ENCODE peak calls at places on chromosomes 16 and 17, in seven cellular contexts. I is right lobe of liver; Q is left ventricle myocardium inferior; K is fibroblast of lung; G is vagina; J is naive thymus-derived CD4-positive, alpha-beta T cell; M is brain microvascular endothelial cell. B is an unnamed sample.

GRCh38 chr17:75685508-75685907 is 18.4 kb downstream of the SAP30BP start:
- DNase-seq in G (no peak), J (no peak), I (no peak), K (peak), M (no peak), Q (no peak), B (no peak)

GRCh38 chr16:49345829-49346228 is 27.8 kb upstream of the C16orf78 start:
- DNase-seq in Q (no peak), M (no peak), I (no peak), K (no peak), G (no peak), J (no peak), B (peak)

GRCh38 chr16:1884155-1884760 is 12.3 kb upstream of the MEIOB start:
- DNase-seq in Q (no peak), G (no peak), J (no peak), K (no peak), M (peak), I (no peak), B (peak)

GRCh38 chr17:47257651-47258339 is 4.2 kb downstream of the ITGB3 start:
- DNase-seq in M (peak), J (no peak), G (no peak), K (peak), I (no peak), Q (no peak), B (peak)

GRCh38 chr17:62869885-62870580 is 61.9 kb upstream of the MARCHF10 start:
- DNase-seq in G (peak), I (peak), Q (no peak), J (no peak), K (peak), M (peak), B (no peak)

GRCh38 chr16:5944971-5945370 is 847.4 kb upstream of the EEF2KMT start:
- DNase-seq in M (no peak), I (no peak), K (peak), J (no peak), Q (no peak), G (no peak), B (no peak)

GRCh38 chr17:77391668-77392375 is 251.1 kb downstream of the SEC14L1 start:
- DNase-seq in J (no peak), G (no peak), K (peak), Q (peak), M (peak), I (no peak), B (no peak)

GRCh38 chr17:79065105-79065670 is 9.4 kb upstream of the ENGASE start:
- DNase-seq in Q (no peak), M (peak), G (no peak), I (no peak), K (peak), J (peak), B (peak)

GRCh38 chr16:58243528-58244004 is 45.7 kb upstream of the CSNK2A2 start:
- DNase-seq in Q (no peak), J (no peak), M (no peak), K (no peak), G (no peak), I (peak), B (no peak)

GRCh38 chr16:1751946-1752345 is 19.4 kb downstream of the NME3 start:
- DNase-seq in Q (no peak), I (no peak), K (no peak), J (no peak), M (no peak), G (no peak), B (no peak)

GRCh38 chr17:59754547-59754946 is 47.1 kb downstream of the VMP1 start:
- DNase-seq in M (peak), J (no peak), K (peak), I (no peak), Q (no peak), G (no peak), B (no peak)

GRCh38 chr16:80619824-80620223 is 79.0 kb downstream of the DYNLRB2 start:
- DNase-seq in I (no peak), G (peak), M (no peak), K (no peak), Q (no peak), J (no peak), B (no peak)

GRCh38 chr17:68981288-68981687 is 26.1 kb upstream of the ABCA8 start:
- DNase-seq in Q (no peak), M (peak), J (no peak), I (peak), G (no peak), K (peak), B (no peak)

GRCh38 chr16:3027488-3027795 is 3.6 kb downstream of the THOC6 start:
- DNase-seq in J (no peak), I (no peak), Q (no peak), M (no peak), K (no peak), G (no peak), B (no peak)

GRCh38 chr17:42720996-42721583 is 23.8 kb downstream of the EZH1 start:
- DNase-seq in I (no peak), K (peak), Q (no peak), M (peak), J (peak), G (no peak), B (peak)

GRCh38 chr16:81921415-81921814 is 89.9 kb downstream of the SDR42E1 start:
- DNase-seq in M (no peak), I (peak), G (no peak), K (peak), Q (no peak), J (no peak), B (no peak)

GRCh38 chr17:27379863-27380533 is 76.2 kb upstream of the KSR1 start:
- DNase-seq in Q (peak), J (no peak), I (peak), G (no peak), K (peak), M (peak), B (no peak)

DNA sequence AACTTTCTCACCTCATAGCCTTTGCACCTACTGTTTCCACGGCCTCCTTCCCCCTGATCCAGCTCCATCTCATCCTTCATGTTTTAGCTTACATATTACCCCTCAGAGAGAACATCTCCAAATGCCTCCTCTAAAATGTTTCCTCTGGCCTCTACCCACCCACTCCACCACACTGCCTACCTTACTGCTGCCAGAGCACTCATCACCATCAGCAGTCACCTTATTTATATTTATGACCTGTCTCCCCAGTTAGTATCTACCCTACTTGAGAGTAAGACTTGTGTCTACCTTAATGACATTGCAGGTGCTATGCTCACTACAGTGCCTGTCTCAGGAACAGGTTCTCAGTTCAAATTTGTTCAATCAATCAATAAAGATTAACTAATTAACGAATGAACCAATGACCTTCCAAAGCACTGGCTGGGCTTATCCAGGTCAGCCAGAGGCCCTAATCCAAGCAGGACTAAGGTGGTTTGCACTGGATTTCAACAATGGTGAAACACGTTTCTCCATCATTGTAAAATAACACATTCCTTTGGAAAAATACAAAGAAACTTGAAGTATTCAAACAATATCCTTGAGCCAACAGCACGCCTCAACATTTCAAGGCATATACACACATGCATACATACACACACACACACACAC is 41.1 kb downstream of the AMFR start:
- DNase-seq in M (no peak), G (no peak), Q (no peak), J (no peak), K (no peak), I (no peak), B (no peak)
- H3K4me3 ChIP-seq in M (no peak), G (no peak), Q (no peak), J (no peak), K (no peak), I (no peak), B (no peak)

GRCh38 chr17:81367171-81367570 is 28.1 kb upstream of the BAHCC1 start:
- DNase-seq in M (no peak), Q (no peak), K (no peak), J (no peak), I (no peak), G (no peak), B (no peak)

GRCh38 chr17:81364278-81365147 is 30.7 kb upstream of the BAHCC1 start:
- DNase-seq in Q (no peak), M (no peak), J (no peak), G (no peak), I (no peak), K (no peak), B (no peak)

GRCh38 chr17:81365148-81365600 is 30.1 kb upstream of the BAHCC1 start:
- DNase-seq in M (peak), J (no peak), I (peak), Q (no peak), G (no peak), K (peak), B (no peak)

GRCh38 chr17:81366648-81367047 is 28.6 kb upstream of the BAHCC1 start:
- DNase-seq in K (no peak), J (no peak), Q (no peak), I (no peak), M (no peak), G (no peak), B (no peak)

GRCh38 chr17:81365601-81366585 is 29.4 kb upstream of the BAHCC1 start:
- DNase-seq in K (peak), J (no peak), Q (no peak), M (no peak), G (no peak), I (no peak), B (peak)
- H3K4me3 ChIP-seq in K (no peak), J (peak), Q (peak), M (no peak), G (peak), I (no peak), B (no peak)

GRCh38 chr17:57045868-57046671 is 39.0 kb upstream of the AKAP1 start:
- DNase-seq in J (peak), M (no peak), K (no peak), G (no peak), Q (no peak), I (peak), B (no peak)
- H3K4me3 ChIP-seq in J (no peak), M (peak), K (no peak), G (peak), Q (peak), I (peak), B (no peak)

GRCh38 chr16:55623640-55624039 is 32.1 kb upstream of the SLC6A2 start:
- DNase-seq in Q (no peak), J (no peak), I (no peak), K (no peak), M (no peak), G (no peak), B (no peak)
- H3K4me3 ChIP-seq in Q (no peak), J (no peak), I (no peak), K (no peak), M (no peak), G (no peak), B (no peak)

GRCh38 chr17:45170976-45171337 is 9.3 kb downstream of the HEXIM2 start:
- DNase-seq in I (peak), K (peak), J (no peak), M (peak), Q (peak), G (no peak), B (no peak)
- H3K4me3 ChIP-seq in I (no peak), K (peak), J (no peak), M (peak), Q (peak), G (peak), B (no peak)

GRCh38 chr17:1449412-1449967 is 6.5 kb downstream of the CRK start:
- DNase-seq in K (no peak), M (no peak), G (no peak), I (no peak), J (no peak), Q (no peak), B (no peak)

GRCh38 chr17:1452836-1453235 is 3.2 kb downstream of the CRK start:
- DNase-seq in Q (no peak), J (no peak), G (no peak), M (no peak), K (no peak), I (no peak), B (no peak)

GRCh38 chr17:1455291-1455747 is 713 bp downstream of the CRK start:
- DNase-seq in M (peak), I (peak), J (no peak), K (peak), Q (peak), G (no peak), B (no peak)

GRCh38 chr17:1455748-1456599 is at the start of gene CRK:
- DNase-seq in M (peak), G (no peak), J (peak), I (peak), Q (peak), K (peak), B (peak)

DNA sequence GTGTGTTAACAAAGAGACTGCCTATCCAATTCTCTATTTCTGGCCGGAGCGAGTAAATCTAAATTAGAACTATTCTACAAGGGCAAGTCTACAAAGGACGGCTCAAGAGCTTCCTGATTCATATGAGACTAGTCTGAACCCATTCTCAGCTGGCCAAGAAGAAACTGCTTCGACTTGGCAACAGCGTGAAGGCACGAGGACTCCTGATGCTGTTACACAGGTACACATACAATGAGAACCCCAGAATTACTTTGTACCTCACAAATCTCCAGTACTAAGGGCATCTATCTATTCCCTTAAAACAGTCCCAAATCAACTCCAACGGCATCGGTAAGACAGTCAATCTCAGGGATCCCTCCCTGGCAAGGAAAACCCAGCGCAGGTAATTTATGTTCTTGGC is 1.5 kb downstream of the CRK start:
- DNase-seq in G (no peak), K (no peak), I (no peak), M (no peak), J (no peak), Q (no peak), B (no peak)
- H3K4me3 ChIP-seq in G (peak), K (peak), I (peak), M (peak), J (peak), Q (peak), B (peak)

GRCh38 chr16:20673882-20674683 is 23.4 kb downstream of the ACSM1 start:
- DNase-seq in J (no peak), M (no peak), I (no peak), G (no peak), Q (no peak), K (no peak), B (no peak)
- H3K4me3 ChIP-seq in J (no peak), M (no peak), I (peak), G (peak), Q (peak), K (no peak), B (no peak)

DNA sequence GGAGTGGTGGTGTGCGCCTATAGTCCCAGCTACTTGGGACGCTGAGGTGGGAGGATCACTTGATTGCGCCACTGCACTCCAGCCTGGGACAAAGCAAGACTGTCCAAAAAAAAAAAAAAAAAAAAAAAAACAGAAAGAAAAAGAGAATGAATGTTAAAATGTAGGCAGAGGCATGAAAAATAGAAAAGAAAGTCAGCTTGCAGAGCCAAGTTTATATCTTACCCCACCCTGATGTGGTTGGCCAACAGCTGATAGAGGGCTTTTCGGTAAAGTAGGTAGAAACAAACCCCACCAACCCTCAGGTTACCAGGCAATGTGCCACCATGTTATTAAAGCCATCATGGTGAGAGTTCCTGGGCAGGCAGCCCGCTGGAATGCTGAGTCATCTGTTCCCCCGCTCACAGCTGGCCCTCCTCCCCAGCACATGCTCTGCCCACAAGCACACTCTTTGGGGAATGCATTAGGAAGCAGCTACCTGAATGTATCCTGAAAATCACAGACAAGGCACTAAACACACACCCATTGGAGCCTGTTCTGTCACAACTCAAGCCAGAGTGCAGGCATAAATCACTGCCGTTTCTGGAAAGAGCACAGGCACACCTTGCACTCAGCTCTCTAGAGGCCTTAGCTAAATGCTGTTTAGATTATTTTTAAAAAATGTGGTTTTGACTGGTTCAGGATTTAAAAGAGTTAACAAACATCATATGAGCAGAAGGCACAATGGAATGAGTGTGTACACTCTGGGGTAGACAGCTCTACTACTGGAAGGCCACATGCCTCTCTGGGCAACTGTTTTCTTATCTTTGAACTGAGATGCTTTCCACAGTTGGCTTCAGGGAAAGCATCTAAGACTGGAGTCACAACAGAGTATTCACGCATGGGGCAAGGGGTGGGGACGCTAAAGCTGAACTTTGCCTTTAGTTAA is 128.5 kb downstream of the PARN start:
- DNase-seq in G (no peak), M (peak), Q (peak), K (peak), I (peak), J (no peak), B (no peak)
- H3K4me3 ChIP-seq in G (no peak), M (no peak), Q (no peak), K (no peak), I (no peak), J (no peak), B (no peak)

GRCh38 chr17:41711669-41712400 is at the start of gene GAST:
- DNase-seq in Q (no peak), J (no peak), K (no peak), M (no peak), G (no peak), I (no peak), B (no peak)
- H3K4me3 ChIP-seq in Q (no peak), J (no peak), K (no peak), M (no peak), G (no peak), I (no peak), B (no peak)

B was measured in Jurkat, Clone E6-1.